ENCODE peak calls at places on chromosomes 1 and 21, in four cellular contexts. H is iris pigment epithelial cell, X is cardiac muscle cell, T is lung microvascular endothelial cell. V is an unnamed sample.

GRCh38 chr1:207870279-207871031 is 40.5 kb downstream of the CD34 start:
- DNase-seq in H (no peak), X (no peak), T (no peak), V (no peak)

GRCh38 chr1:202796670-202797069 is 11.6 kb downstream of the KDM5B start:
- DNase-seq in H (no peak), X (no peak), T (no peak), V (no peak)

GRCh38 chr1:43711524-43712386 is 4.4 kb downstream of the ST3GAL3 start:
- DNase-seq in H (peak), X (peak), T (peak), V (peak)

GRCh38 chr21:38816400-38816973 is 10.8 kb downstream of the ETS2 start:
- DNase-seq in H (no peak), X (no peak), T (no peak), V (no peak)

GRCh38 chr1:7580923-7581753 is 190.0 kb upstream of the VAMP3 start:
- DNase-seq in H (no peak), X (peak), T (no peak), V (no peak)

GRCh38 chr21:38804617-38805281 is 980 bp upstream of the ETS2 start:
- DNase-seq in H (peak), X (peak), T (peak), V (peak)

GRCh38 chr1:213658508-213658907 is 329.3 kb upstream of the PROX1 start:
- DNase-seq in H (no peak), X (no peak), T (no peak), V (no peak)

GRCh38 chr21:44783023-44783696 is 18.5 kb downstream of the UBE2G2 start:
- DNase-seq in H (no peak), X (no peak), T (no peak), V (no peak)

GRCh38 chr1:94825936-94826335 is 5.8 kb downstream of the SLC44A3 start:
- DNase-seq in H (no peak), X (no peak), T (peak), V (no peak)

GRCh38 chr1:108880850-108881249 is 4.1 kb downstream of the GPSM2 start:
- DNase-seq in H (peak), X (peak), T (peak), V (no peak)

GRCh38 chr1:226939439-226940028 is 560 bp upstream of the COQ8A start:
- DNase-seq in H (peak), X (peak), T (peak), V (peak)

GRCh38 chr1:165316153-165316772 is 40.3 kb downstream of the LMX1A start:
- DNase-seq in H (no peak), X (no peak), T (no peak), V (no peak)

GRCh38 chr1:145887631-145888030 is 2.0 kb upstream of the ANKRD35 start:
- DNase-seq in H (peak), X (no peak), T (no peak), V (no peak)

GRCh38 chr1:190147616-190148015 is 330.0 kb downstream of the BRINP3 start:
- DNase-seq in H (no peak), X (no peak), T (no peak), V (no peak)

GRCh38 chr1:176949033-176949662 is 215.4 kb downstream of the ASTN1 start:
- DNase-seq in H (peak), X (peak), T (peak), V (peak)

GRCh38 chr1:74733616-74734484 is 898 bp downstream of the TYW3 start:
- DNase-seq in H (peak), X (peak), T (peak), V (peak)

GRCh38 chr1:181485276-181486097 is 2.2 kb downstream of the CACNA1E start:
- DNase-seq in H (no peak), X (no peak), T (no peak), V (no peak)

GRCh38 chr1:47776554-47777156 is 220.5 kb downstream of the TRABD2B start:
- DNase-seq in H (no peak), X (no peak), T (peak), V (no peak)

GRCh38 chr1:37509181-37509580 is 5.4 kb downstream of the MEAF6 start:
- DNase-seq in H (peak), X (peak), T (no peak), V (no peak)

GRCh38 chr1:247330548-247331171 is 1.0 kb downstream of the ZNF496 start:
- DNase-seq in H (no peak), X (no peak), T (peak), V (no peak)

GRCh38 chr21:39911792-39912191 is 44.6 kb downstream of the PCP4 start:
- DNase-seq in H (no peak), X (no peak), T (no peak), V (no peak)

GRCh38 chr1:213905315-213905714 is 82.5 kb upstream of the PROX1 start:
- DNase-seq in H (no peak), X (no peak), T (peak), V (no peak)

GRCh38 chr1:3864884-3865283 is 7.6 kb downstream of the DFFB start:
- DNase-seq in H (no peak), X (no peak), T (no peak), V (no peak)

GRCh38 chr1:208216062-208216461 is 28.1 kb downstream of the PLXNA2 start:
- DNase-seq in H (peak), X (peak), T (no peak), V (peak)

GRCh38 chr1:170590921-170591705 is 59.1 kb downstream of the GORAB start:
- DNase-seq in H (no peak), X (no peak), T (no peak), V (no peak)

GRCh38 chr1:11886986-11887665 is 28.4 kb upstream of the NPPB start:
- DNase-seq in H (no peak), X (no peak), T (peak), V (no peak)

GRCh38 chr1:12275370-12275769 is 45.5 kb downstream of the VPS13D start:
- DNase-seq in H (peak), X (peak), T (peak), V (peak)

GRCh38 chr1:116496898-116497297 is 73.9 kb downstream of the CD58 start:
- DNase-seq in H (no peak), X (no peak), T (no peak), V (no peak)

GRCh38 chr1:12166834-12167492 is at the start of gene TNFRSF1B:
- DNase-seq in H (peak), X (peak), T (peak), V (no peak)

GRCh38 chr1:53725238-53725689 is 13.7 kb downstream of the GLIS1 start:
- DNase-seq in H (peak), X (peak), T (peak), V (no peak)

GRCh38 chr1:223211323-223211985 is 68.4 kb upstream of the TLR5 start:
- DNase-seq in H (no peak), X (no peak), T (no peak), V (no peak)

GRCh38 chr1:7042322-7043231 is 257.3 kb downstream of the CAMTA1 start:
- DNase-seq in H (peak), X (peak), T (peak), V (no peak)

GRCh38 chr1:24105368-24106160 is 6.4 kb downstream of the MYOM3 start:
- DNase-seq in H (no peak), X (no peak), T (no peak), V (no peak)

GRCh38 chr1:28663871-28664470 is 4.6 kb upstream of the GMEB1 start:
- DNase-seq in H (no peak), X (no peak), T (no peak), V (no peak)

GRCh38 chr21:45418301-45419071 is 13.5 kb downstream of the COL18A1 start:
- DNase-seq in H (no peak), X (no peak), T (no peak), V (no peak)

GRCh38 chr1:241272828-241273227 is 84.2 kb downstream of the RGS7 start:
- DNase-seq in H (no peak), X (no peak), T (no peak), V (no peak)

GRCh38 chr1:24932284-24932683 is 2.2 kb upstream of the RUNX3 start:
- DNase-seq in H (no peak), X (peak), T (peak), V (no peak)

V was measured in NCI-H226.